ENCODE peak calls at places on chromosomes 6 and 20, in five cellular contexts. One of them, this sample, is unnamed. For H3K36me3, the result is how much of the 10 kb centered on the place peaks cover.

GRCh38 chr20:14489544-14489943 is 152.1 kb upstream of the FLRT3 start:
- DNase-seq in pancreas: no peak
- DNase-seq in A673: no peak
- DNase-seq in OCI-LY7: no peak
- DNase-seq in stomach: no peak
- DNase-seq in this sample: no peak

GRCh38 chr20:50264534-50265145 is 74.0 kb downstream of the CEBPB start:
- DNase-seq in pancreas: no peak
- DNase-seq in stomach: no peak
- DNase-seq in OCI-LY7: no peak
- DNase-seq in A673: no peak
- DNase-seq in this sample: no peak

GRCh38 chr6:132153221-132153896 is 202.2 kb upstream of the CCN2 start:
- DNase-seq in pancreas: no peak
- DNase-seq in A673: no peak
- DNase-seq in stomach: no peak
- DNase-seq in OCI-LY7: no peak
- DNase-seq in this sample: no peak

GRCh38 chr6:1761472-1761871 is 151.8 kb downstream of the FOXC1 start:
- DNase-seq in pancreas: no peak
- DNase-seq in OCI-LY7: no peak
- DNase-seq in stomach: no peak
- DNase-seq in A673: peak
- DNase-seq in this sample: no peak

GRCh38 chr20:33306228-33306627 is 23.2 kb downstream of the BPIFB1 start:
- DNase-seq in A673: no peak
- DNase-seq in OCI-LY7: no peak
- DNase-seq in pancreas: no peak
- DNase-seq in stomach: no peak
- DNase-seq in this sample: no peak

GRCh38 chr20:4775322-4776078 is 53.8 kb downstream of the PRND start:
- DNase-seq in stomach: no peak
- DNase-seq in A673: no peak
- DNase-seq in OCI-LY7: no peak
- DNase-seq in pancreas: no peak
- DNase-seq in this sample: no peak

GRCh38 chr20:24762371-24762770 is 186.7 kb upstream of the CST7 start:
- DNase-seq in pancreas: no peak
- DNase-seq in A673: no peak
- DNase-seq in OCI-LY7: no peak
- DNase-seq in stomach: peak
- DNase-seq in this sample: no peak

GRCh38 chr20:53642196-53643030 is 48.8 kb upstream of the ZNF217 start:
- DNase-seq in pancreas: peak
- DNase-seq in OCI-LY7: peak
- DNase-seq in A673: no peak
- DNase-seq in stomach: peak
- DNase-seq in this sample: no peak

GRCh38 chr20:42258568-42258967 is 640.4 kb upstream of the CHD6 start:
- DNase-seq in OCI-LY7: no peak
- DNase-seq in stomach: no peak
- DNase-seq in A673: no peak
- DNase-seq in pancreas: no peak
- DNase-seq in this sample: no peak

GRCh38 chr6:149320745-149321240 is 3.3 kb downstream of the TAB2 start:
- DNase-seq in OCI-LY7: no peak
- DNase-seq in stomach: no peak
- DNase-seq in pancreas: no peak
- DNase-seq in A673: no peak
- DNase-seq in this sample: no peak

GRCh38 chr20:3334156-3334943 is 73.1 kb downstream of the DNAAF9 start:
- DNase-seq in stomach: no peak
- DNase-seq in pancreas: no peak
- DNase-seq in A673: no peak
- DNase-seq in OCI-LY7: no peak
- DNase-seq in this sample: no peak

GRCh38 chr6:131681585-131681984 is 19.6 kb downstream of the OR2A4 start:
- DNase-seq in A673: no peak
- DNase-seq in OCI-LY7: no peak
- DNase-seq in pancreas: no peak
- DNase-seq in stomach: no peak
- DNase-seq in this sample: no peak

GRCh38 chr20:8218861-8219260 is 86.8 kb downstream of the PLCB1 start:
- DNase-seq in stomach: no peak
- DNase-seq in OCI-LY7: no peak
- DNase-seq in A673: no peak
- DNase-seq in pancreas: no peak
- DNase-seq in this sample: no peak

GRCh38 chr6:75149696-75150095 is 56.2 kb downstream of the COL12A1 start:
- DNase-seq in A673: no peak
- DNase-seq in pancreas: no peak
- DNase-seq in OCI-LY7: no peak
- DNase-seq in stomach: no peak
- DNase-seq in this sample: no peak

GRCh38 chr6:62323818-62324217 is 37.8 kb upstream of the KHDRBS2 start:
- DNase-seq in pancreas: no peak
- DNase-seq in stomach: no peak
- DNase-seq in OCI-LY7: no peak
- DNase-seq in A673: no peak
- DNase-seq in this sample: no peak

GRCh38 chr6:39079726-39080125 is 31.1 kb downstream of the GLP1R start:
- DNase-seq in OCI-LY7: no peak
- DNase-seq in pancreas: no peak
- DNase-seq in stomach: no peak
- DNase-seq in A673: no peak
- DNase-seq in this sample: no peak

GRCh38 chr6:119891206-119891605 is 541.6 kb upstream of the MAN1A1 start:
- DNase-seq in A673: no peak
- DNase-seq in pancreas: no peak
- DNase-seq in OCI-LY7: no peak
- DNase-seq in stomach: no peak
- DNase-seq in this sample: no peak

GRCh38 chr6:92577077-92577719 is 842.2 kb downstream of the EPHA7 start:
- DNase-seq in pancreas: no peak
- DNase-seq in OCI-LY7: no peak
- DNase-seq in A673: no peak
- DNase-seq in stomach: no peak
- DNase-seq in this sample: no peak

GRCh38 chr20:51127713-51128112 is 104.8 kb upstream of the KCNG1 start:
- DNase-seq in pancreas: no peak
- DNase-seq in stomach: no peak
- DNase-seq in OCI-LY7: no peak
- DNase-seq in A673: no peak
- DNase-seq in this sample: no peak

GRCh38 chr6:92479821-92480220 is 939.5 kb downstream of the EPHA7 start:
- DNase-seq in A673: peak
- DNase-seq in pancreas: no peak
- DNase-seq in stomach: no peak
- DNase-seq in OCI-LY7: no peak
- DNase-seq in this sample: no peak

GRCh38 chr20:41344938-41345728 is 4.5 kb downstream of the LPIN3 start:
- DNase-seq in A673: no peak
- DNase-seq in pancreas: no peak
- DNase-seq in OCI-LY7: no peak
- DNase-seq in stomach: no peak
- DNase-seq in this sample: no peak

GRCh38 chr20:38926142-38926933 is at the start of gene FAM83D:
- DNase-seq in A673: peak
- DNase-seq in OCI-LY7: peak
- DNase-seq in stomach: peak
- DNase-seq in pancreas: peak
- DNase-seq in this sample: peak

GRCh38 chr20:62638680-62639406 is 3.5 kb upstream of the SLCO4A1 start:
- DNase-seq in A673: no peak
- DNase-seq in stomach: no peak
- DNase-seq in pancreas: no peak
- DNase-seq in OCI-LY7: no peak
- DNase-seq in this sample: no peak

GRCh38 chr6:150184850-150185480 is 42.1 kb downstream of the PPP1R14C start:
- DNase-seq in pancreas: no peak
- DNase-seq in OCI-LY7: peak
- DNase-seq in stomach: no peak
- DNase-seq in A673: no peak
- DNase-seq in this sample: no peak

GRCh38 chr6:87907521-87907920 is 140.1 kb upstream of the SPACA1 start:
- DNase-seq in A673: no peak
- DNase-seq in stomach: no peak
- DNase-seq in OCI-LY7: peak
- DNase-seq in pancreas: no peak
- DNase-seq in this sample: no peak

GRCh38 chr6:827431-827830 is 134.5 kb upstream of the EXOC2 start:
- DNase-seq in OCI-LY7: no peak
- DNase-seq in pancreas: no peak
- DNase-seq in A673: no peak
- DNase-seq in stomach: no peak
- DNase-seq in this sample: peak

GRCh38 chr6:143414769-143415168 is 35.7 kb downstream of the ADAT2 start:
- DNase-seq in pancreas: no peak
- DNase-seq in OCI-LY7: no peak
- DNase-seq in stomach: no peak
- DNase-seq in A673: no peak
- DNase-seq in this sample: no peak

GRCh38 chr6:2899596-2899995 is 3.5 kb downstream of the SERPINB9 start:
- DNase-seq in A673: no peak
- DNase-seq in stomach: no peak
- DNase-seq in pancreas: no peak
- DNase-seq in OCI-LY7: no peak
- DNase-seq in this sample: no peak

GRCh38 chr6:74320076-74320475 is 624.1 kb downstream of the CD109 start:
- DNase-seq in pancreas: no peak
- DNase-seq in stomach: no peak
- DNase-seq in A673: no peak
- DNase-seq in OCI-LY7: no peak
- DNase-seq in this sample: no peak

GRCh38 chr20:38192323-38192885 is 27.3 kb upstream of the TGM2 start:
- DNase-seq in A673: no peak
- DNase-seq in pancreas: no peak
- DNase-seq in stomach: no peak
- DNase-seq in OCI-LY7: no peak
- DNase-seq in this sample: no peak

GRCh38 chr6:150191809-150192208 is 49.0 kb downstream of the PPP1R14C start:
- DNase-seq in OCI-LY7: no peak
- DNase-seq in pancreas: no peak
- DNase-seq in stomach: no peak
- DNase-seq in A673: no peak
- DNase-seq in this sample: no peak

GRCh38 chr6:124967444-124967843 is 5.2 kb downstream of the RNF217 start:
- DNase-seq in pancreas: no peak
- DNase-seq in A673: no peak
- DNase-seq in stomach: no peak
- DNase-seq in OCI-LY7: no peak
- DNase-seq in this sample: no peak

GRCh38 chr6:20440291-20440690 is 38.6 kb downstream of the E2F3 start:
- DNase-seq in A673: no peak
- DNase-seq in stomach: no peak
- DNase-seq in pancreas: no peak
- DNase-seq in OCI-LY7: no peak
- DNase-seq in this sample: no peak

GRCh38 chr6:20438462-20439070 is 36.9 kb downstream of the E2F3 start:
- DNase-seq in A673: peak
- DNase-seq in stomach: no peak
- DNase-seq in pancreas: no peak
- DNase-seq in OCI-LY7: no peak
- DNase-seq in this sample: no peak

GRCh38 chr6:20441921-20442320 is 40.2 kb downstream of the E2F3 start:
- DNase-seq in A673: no peak
- DNase-seq in pancreas: no peak
- DNase-seq in stomach: no peak
- DNase-seq in OCI-LY7: no peak
- DNase-seq in this sample: no peak

GRCh38 chr6:20439558-20439957 is 37.9 kb downstream of the E2F3 start:
- DNase-seq in stomach: no peak
- DNase-seq in pancreas: no peak
- DNase-seq in A673: no peak
- DNase-seq in OCI-LY7: no peak
- DNase-seq in this sample: no peak

GRCh38 chr6:20441236-20441635 is 39.6 kb downstream of the E2F3 start:
- DNase-seq in pancreas: no peak
- DNase-seq in OCI-LY7: no peak
- DNase-seq in stomach: no peak
- DNase-seq in A673: no peak
- DNase-seq in this sample: no peak
- H3K36me3 ChIP-seq in pancreas: under half
- H3K36me3 ChIP-seq in OCI-LY7: half or more
- H3K36me3 ChIP-seq in stomach: under half
- H3K36me3 ChIP-seq in A673: under half
- H3K36me3 ChIP-seq in this sample: under half

DNA sequence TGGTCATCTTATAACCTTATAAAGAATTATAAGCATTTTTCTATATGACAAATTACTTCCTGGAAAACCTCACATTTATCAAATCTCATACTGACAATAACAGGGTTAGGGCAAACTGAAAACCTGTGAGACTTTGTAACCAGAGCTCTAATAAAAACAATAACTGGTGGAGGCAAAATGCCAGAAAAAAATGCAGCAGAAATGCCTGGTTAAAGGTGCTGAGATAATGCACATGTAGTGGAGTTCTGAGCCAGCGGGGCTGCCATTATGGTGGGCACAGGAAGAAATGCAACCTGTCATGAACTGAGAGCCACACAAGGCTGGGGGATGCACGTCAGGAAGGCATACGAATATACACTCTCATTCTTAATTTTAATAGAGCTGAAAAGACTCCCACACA is 53.0 kb downstream of the NCOA6 start:
- DNase-seq in stomach: no peak
- DNase-seq in A673: no peak
- DNase-seq in OCI-LY7: no peak
- DNase-seq in pancreas: no peak
- DNase-seq in this sample: no peak
- H3K36me3 ChIP-seq in stomach: under half
- H3K36me3 ChIP-seq in A673: under half
- H3K36me3 ChIP-seq in OCI-LY7: under half
- H3K36me3 ChIP-seq in pancreas: under half
- H3K36me3 ChIP-seq in this sample: under half

GRCh38 chr20:48690888-48691287 is 136.9 kb downstream of the PREX1 start:
- DNase-seq in pancreas: no peak
- DNase-seq in stomach: no peak
- DNase-seq in OCI-LY7: no peak
- DNase-seq in A673: no peak
- DNase-seq in this sample: no peak
- H3K36me3 ChIP-seq in pancreas: under half
- H3K36me3 ChIP-seq in stomach: under half
- H3K36me3 ChIP-seq in OCI-LY7: under half
- H3K36me3 ChIP-seq in A673: half or more
- H3K36me3 ChIP-seq in this sample: under half

GRCh38 chr6:41799517-41799916 is 12.0 kb downstream of the TOMM6 start:
- DNase-seq in pancreas: no peak
- DNase-seq in stomach: no peak
- DNase-seq in A673: no peak
- DNase-seq in OCI-LY7: no peak
- DNase-seq in this sample: no peak
- H3K36me3 ChIP-seq in pancreas: under half
- H3K36me3 ChIP-seq in stomach: under half
- H3K36me3 ChIP-seq in A673: under half
- H3K36me3 ChIP-seq in OCI-LY7: half or more
- H3K36me3 ChIP-seq in this sample: under half

This sample was measured in GM06990.